ENCODE peak calls at places on chromosomes 16 and 17, in four cellular contexts. G is H9, J is neuronal stem cell, Z is mesendoderm. M is an unnamed sample.

GRCh38 chr17:11490171-11490760 is 108.0 kb upstream of the DNAH9 start:
- DNase-seq in G (no peak), J (no peak), Z (no peak), M (no peak)

GRCh38 chr17:57255182-57255775 is 1.0 kb upstream of the MSI2 start:
- DNase-seq in G (no peak), J (no peak), Z (no peak), M (no peak)

GRCh38 chr16:23434380-23434779 is 18.6 kb downstream of the COG7 start:
- DNase-seq in G (no peak), J (peak; percentile 62), Z (peak; percentile 70), M (peak; percentile 74)

GRCh38 chr16:81888520-81889394 is 109.7 kb downstream of the PLCG2 start:
- DNase-seq in G (no peak), J (no peak), Z (no peak), M (no peak)

GRCh38 chr17:48187867-48188608 is 80.5 kb downstream of the SNX11 start:
- DNase-seq in G (no peak), J (no peak), Z (no peak), M (no peak)

GRCh38 chr17:8832711-8833352 is 33.7 kb upstream of the MFSD6L start:
- DNase-seq in G (peak; percentile 94), J (peak; percentile 41), Z (peak; percentile 76), M (no peak)

GRCh38 chr17:73754886-73755285 is 110.6 kb upstream of the SDK2 start:
- DNase-seq in G (no peak), J (no peak), Z (no peak), M (no peak)

GRCh38 chr16:68228652-68229051 is 7.3 kb downstream of the ESRP2 start:
- DNase-seq in G (no peak), J (no peak), Z (no peak), M (no peak)

GRCh38 chr16:61730997-61731396 is 305.2 kb downstream of the CDH8 start:
- DNase-seq in G (no peak), J (no peak), Z (peak; percentile 44), M (no peak)

GRCh38 chr16:68760671-68761275 is 23.7 kb downstream of the CDH1 start:
- DNase-seq in G (no peak), J (no peak), Z (no peak), M (peak; percentile 13)

GRCh38 chr16:57386381-57386951 is 14.2 kb downstream of the CX3CL1 start:
- DNase-seq in G (no peak), J (no peak), Z (no peak), M (peak; percentile 38)
- H3K4ac ChIP-seq in G (no peak overlapping the region), J (no peak overlapping the region), Z (no peak overlapping the region), M (no peak overlapping the region)

GRCh38 chr16:47064775-47065174 is 79.0 kb downstream of the NETO2 start:
- DNase-seq in G (peak; percentile 20), J (no peak), Z (no peak), M (no peak)
- H3K4ac ChIP-seq in G (no peak overlapping the region), J (no peak overlapping the region), Z (no peak overlapping the region), M (no peak overlapping the region)

GRCh38 chr16:20614201-20615141 is 38.3 kb upstream of the ACSM2B start:
- DNase-seq in G (no peak), J (no peak), Z (no peak), M (no peak)
- H3K4ac ChIP-seq in G (no peak overlapping the region), J (no peak overlapping the region), Z (no peak overlapping the region), M (no peak overlapping the region)

GRCh38 chr17:28415886-28416285 is 9.9 kb upstream of the SLC46A1 start:
- DNase-seq in G (no peak), J (no peak), Z (no peak), M (no peak)
- H3K4ac ChIP-seq in G (no peak overlapping the region), J (no peak overlapping the region), Z (no peak overlapping the region), M (no peak overlapping the region)